ENCODE peak calls at places on chromosome 14, in five cellular contexts. N is heart right ventricle; D is body of pancreas; U is effector memory CD4-positive, alpha-beta T cell; B is stomach. G is an unnamed sample. For H3K36me3, the result is how much of the 10 kb centered on the place peaks cover.

GRCh38 chr14:96888593-96888992 is 91.4 kb downstream of the VRK1 start:
- DNase-seq in B (no peak), N (no peak), U (no peak), D (no peak), G (no peak)

GRCh38 chr14:68074765-68075381 is 255.3 kb downstream of the RAD51B start:
- DNase-seq in N (no peak), U (no peak), D (no peak), B (no peak), G (no peak)

GRCh38 chr14:64725879-64726584 is 21.8 kb downstream of the PLEKHG3 start:
- DNase-seq in D (peak), U (no peak), B (no peak), N (no peak), G (peak)

GRCh38 chr14:104684449-104684821 is 5.0 kb upstream of the INF2 start:
- DNase-seq in B (no peak), D (no peak), N (no peak), U (no peak), G (no peak)

GRCh38 chr14:105473677-105474477 is 744 bp upstream of the CRIP2 start:
- DNase-seq in D (peak), N (peak), U (peak), B (peak), G (peak)

GRCh38 chr14:61889914-61890351 is 127.7 kb downstream of the SNAPC1 start:
- DNase-seq in U (no peak), B (no peak), N (no peak), D (no peak), G (no peak)

GRCh38 chr14:103748539-103748867 is 32.9 kb downstream of the ZFYVE21 start:
- DNase-seq in U (no peak), N (no peak), D (no peak), B (peak), G (no peak)

GRCh38 chr14:97602438-97603117 is 805.4 kb downstream of the VRK1 start:
- DNase-seq in B (no peak), U (peak), D (no peak), N (no peak), G (no peak)

GRCh38 chr14:105015242-105015641 is 5.6 kb downstream of the CDCA4 start:
- DNase-seq in D (no peak), U (no peak), N (no peak), B (no peak), G (no peak)

GRCh38 chr14:37585971-37586759 is 8.9 kb downstream of the FOXA1 start:
- DNase-seq in D (no peak), B (no peak), U (no peak), N (no peak), G (no peak)

GRCh38 chr14:105065280-105066228 is at the start of gene GPR132:
- DNase-seq in D (no peak), N (no peak), B (peak), U (peak), G (peak)

GRCh38 chr14:35399083-35399807 is 5.3 kb downstream of the NFKBIA start:
- DNase-seq in D (no peak), B (no peak), N (no peak), U (peak), G (no peak)

GRCh38 chr14:67704484-67705089 is 2.9 kb downstream of the RDH12 start:
- DNase-seq in B (no peak), D (peak), N (no peak), U (no peak), G (no peak)

GRCh38 chr14:31194095-31194494 is 13.5 kb downstream of the HECTD1 start:
- DNase-seq in N (no peak), D (no peak), B (no peak), U (no peak), G (no peak)

GRCh38 chr14:99137001-99137700 is 134.8 kb downstream of the BCL11B start:
- DNase-seq in D (no peak), U (no peak), N (no peak), B (peak), G (peak)

GRCh38 chr14:91265404-91265803 is 20.9 kb upstream of the GPR68 start:
- DNase-seq in U (no peak), D (no peak), B (no peak), N (no peak), G (no peak)

GRCh38 chr14:64948612-64949210 is 6.2 kb upstream of the GPX2 start:
- DNase-seq in N (no peak), B (no peak), D (no peak), U (no peak), G (no peak)

GRCh38 chr14:102362084-102362483 is 606 bp downstream of the CINP start:
- DNase-seq in N (no peak), D (no peak), U (no peak), B (no peak), G (no peak)

GRCh38 chr14:71776463-71777359 is 155.5 kb upstream of the RGS6 start:
- DNase-seq in B (no peak), D (no peak), N (no peak), U (no peak), G (no peak)

GRCh38 chr14:23539209-23539866 is 12.2 kb downstream of the ZFHX2 start:
- DNase-seq in B (no peak), D (no peak), U (no peak), N (no peak), G (no peak)

GRCh38 chr14:37819155-37820015 is 224.0 kb downstream of the TTC6 start:
- DNase-seq in U (no peak), D (no peak), N (no peak), B (no peak), G (no peak)

GRCh38 chr14:22556990-22557623 is 31.9 kb downstream of the DAD1 start:
- DNase-seq in D (peak), U (peak), B (peak), N (peak), G (peak)

GRCh38 chr14:22391908-22392307 is 197.1 kb downstream of the DAD1 start:
- DNase-seq in D (peak), U (no peak), B (peak), N (peak), G (no peak)

GRCh38 chr14:90630407-90630806 is 185.8 kb downstream of the TTC7B start:
- DNase-seq in B (no peak), U (no peak), D (no peak), N (no peak), G (no peak)

GRCh38 chr14:46063872-46064271 is 587.7 kb downstream of the RPL10L start:
- DNase-seq in N (no peak), B (no peak), U (no peak), D (no peak), G (no peak)

GRCh38 chr14:105094193-105094907 is 29.1 kb upstream of the GPR132 start:
- DNase-seq in D (no peak), U (no peak), B (no peak), N (no peak), G (no peak)

GRCh38 chr14:59026086-59026485 is 162.4 kb upstream of the DAAM1 start:
- DNase-seq in N (no peak), B (no peak), D (no peak), U (no peak), G (no peak)

GRCh38 chr14:102580552-102581110 is 11.8 kb upstream of the RCOR1 start:
- DNase-seq in N (no peak), U (no peak), D (no peak), B (no peak), G (no peak)

GRCh38 chr14:91154851-91155625 is 41.2 kb downstream of the DGLUCY start:
- DNase-seq in U (no peak), B (peak), D (peak), N (no peak), G (no peak)

GRCh38 chr14:61140872-61141271 is 140.3 kb downstream of the TMEM30B start:
- DNase-seq in N (no peak), B (no peak), D (no peak), U (no peak), G (no peak)

GRCh38 chr14:51996148-51996746 is 6.9 kb downstream of the RTRAF start:
- DNase-seq in N (no peak), B (no peak), U (no peak), D (no peak), G (no peak)

GRCh38 chr14:68012861-68013260 is 193.3 kb downstream of the RAD51B start:
- DNase-seq in D (no peak), U (no peak), B (no peak), N (no peak), G (no peak)

GRCh38 chr14:91835920-91836843 is 31.2 kb downstream of the TC2N start:
- DNase-seq in N (peak), U (peak), B (peak), D (peak), G (peak)

GRCh38 chr14:103550451-103551337 is 11.8 kb downstream of the BAG5 start:
- DNase-seq in B (no peak), U (no peak), D (no peak), N (peak), G (peak)

GRCh38 chr14:67515386-67516079 is 17.6 kb upstream of the PLEKHH1 start:
- DNase-seq in N (peak), U (no peak), D (peak), B (peak), G (no peak)

GRCh38 chr14:52701223-52701622 is 5.8 kb upstream of the PSMC6 start:
- DNase-seq in D (no peak), B (no peak), N (no peak), U (no peak), G (no peak)

GRCh38 chr14:95876769-95877490 is at the start of gene TUNAR:
- DNase-seq in D (no peak), U (no peak), B (no peak), N (no peak), G (no peak)

GRCh38 chr14:24274101-24274543 is 2.7 kb upstream of the RABGGTA start:
- DNase-seq in B (peak), U (no peak), D (peak), N (no peak), G (no peak)

GRCh38 chr14:104694991-104695659 is 5.7 kb downstream of the INF2 start:
- DNase-seq in N (no peak), U (no peak), B (peak), D (no peak), G (no peak)

GRCh38 chr14:91354979-91355685 is 62.5 kb downstream of the CCDC88C start:
- DNase-seq in B (no peak), U (no peak), D (no peak), N (no peak), G (peak)

GRCh38 chr14:50910495-50911420 is 33.5 kb downstream of the PYGL start:
- DNase-seq in D (no peak), B (no peak), N (no peak), U (no peak), G (no peak)
- H3K36me3 ChIP-seq in D (under half), B (half or more), N (under half), U (under half), G (under half)

GRCh38 chr14:20456971-20457370 is 1.9 kb downstream of the APEX1 start:
- DNase-seq in N (no peak), U (no peak), B (no peak), D (no peak), G (no peak)
- H3K36me3 ChIP-seq in N (under half), U (under half), B (under half), D (under half), G (under half)

GRCh38 chr14:55645845-55646832 is 66.1 kb downstream of the KTN1 start:
- DNase-seq in U (no peak), D (no peak), B (no peak), N (no peak), G (no peak)

GRCh38 chr14:55654233-55654632 is 74.2 kb downstream of the KTN1 start:
- DNase-seq in U (no peak), B (no peak), N (no peak), D (no peak), G (no peak)

GRCh38 chr14:55645148-55645547 is 65.1 kb downstream of the KTN1 start:
- DNase-seq in N (no peak), D (no peak), U (no peak), B (no peak), G (no peak)

DNA sequence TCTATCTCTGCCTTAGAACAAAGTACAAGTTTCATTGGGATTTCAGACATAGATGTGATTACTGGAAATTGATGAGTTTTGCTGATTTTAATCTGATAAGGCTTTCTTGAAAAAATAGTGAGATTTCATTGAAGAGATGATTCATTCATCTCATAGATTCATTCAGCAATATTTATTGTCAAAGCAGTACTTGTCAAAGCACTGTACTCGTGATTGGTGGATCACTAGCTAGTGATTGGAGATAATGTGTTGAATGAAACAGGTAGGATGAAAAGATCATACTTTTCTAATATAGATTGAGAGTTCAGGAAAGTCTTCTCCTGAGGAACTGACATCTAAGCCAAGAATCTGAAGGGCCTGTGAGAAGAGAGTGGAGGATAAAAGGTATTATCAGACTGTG is 71.0 kb downstream of the KTN1 start:
- DNase-seq in D (no peak), B (no peak), U (no peak), N (no peak), G (no peak)
- H3K36me3 ChIP-seq in D (under half), B (half or more), U (under half), N (under half), G (under half)

GRCh38 chr14:101360045-101360931 is 201.0 kb upstream of the DIO3 start:
- DNase-seq in N (peak), B (no peak), U (no peak), D (no peak), G (peak)
- H3K36me3 ChIP-seq in N (under half), B (under half), U (under half), D (under half), G (under half)

GRCh38 chr14:92940543-92940942 is 17.6 kb downstream of the CHGA start:
- DNase-seq in U (no peak), N (no peak), D (no peak), B (no peak), G (no peak)
- H3K36me3 ChIP-seq in U (under half), N (under half), D (under half), B (half or more), G (under half)

GRCh38 chr14:74673768-74674167 is 39.1 kb downstream of the AREL1 start:
- DNase-seq in B (no peak), N (no peak), U (no peak), D (no peak), G (no peak)
- H3K36me3 ChIP-seq in B (half or more), N (under half), U (half or more), D (under half), G (under half)

DNA sequence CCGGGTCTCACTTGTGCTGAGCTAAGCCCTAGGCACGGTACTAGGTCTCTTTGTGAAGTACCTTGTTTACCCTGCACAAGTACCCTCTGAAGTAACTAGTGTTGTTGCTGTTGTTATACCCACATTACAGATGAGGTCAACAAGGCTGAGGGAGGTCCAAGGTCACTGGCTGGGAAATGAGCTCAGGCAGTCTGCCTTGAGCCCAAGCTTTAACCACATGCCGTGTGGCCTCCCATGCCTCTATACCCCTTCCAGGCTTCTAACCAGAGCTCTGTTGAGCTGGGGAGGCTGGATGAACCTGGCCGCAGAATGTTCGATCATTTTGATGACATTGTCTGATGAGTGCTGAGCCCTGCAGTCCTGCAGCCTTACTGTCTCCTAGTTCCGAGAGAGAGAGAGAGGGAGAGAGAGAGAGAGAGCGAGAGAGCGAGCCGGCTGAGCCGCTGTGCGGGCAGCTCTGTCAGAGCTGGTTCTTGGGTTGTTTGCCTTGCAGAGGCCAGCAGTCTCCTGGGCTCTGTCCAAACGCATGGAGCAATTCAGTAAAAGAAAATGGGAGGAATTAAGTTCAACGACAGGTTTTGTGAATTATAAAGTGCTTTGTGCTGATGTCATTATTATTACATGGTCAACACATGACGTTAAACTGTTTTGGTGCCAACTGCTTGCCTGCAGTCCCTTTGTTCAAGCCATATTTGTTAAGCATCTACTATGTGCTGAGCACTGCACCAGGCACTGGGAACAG is 13.1 kb downstream of the JDP2 start:
- DNase-seq in B (peak), N (peak), U (no peak), D (peak), G (no peak)
- H3K36me3 ChIP-seq in B (half or more), N (under half), U (under half), D (under half), G (under half)

GRCh38 chr14:76193696-76194095 is 42.0 kb downstream of the GPATCH2L start:
- DNase-seq in B (no peak), U (no peak), N (no peak), D (no peak), G (no peak)
- H3K36me3 ChIP-seq in B (half or more), U (half or more), N (under half), D (under half), G (under half)

G was measured in aorta.